ENCODE peak calls at places on chromosomes 11 and 22, in nine cellular contexts. H is foreskin fibroblast, V is lower lobe of right lung, A is tibial artery, N is heart right ventricle, I is HL-60, B is dorsolateral prefrontal cortex, P is fibroblast of lung, E is neural progenitor cell. D is an unnamed sample.

GRCh38 chr11:1221848-1222311 is 986 bp upstream of the MUC5B start:
- DNase-seq in V (peak; percentile 38), H (no peak), E (no peak), A (no peak), I (no peak), P (no peak), B (no peak), N (no peak), D (no peak)

GRCh38 chr22:22942511-22943329 is 55.1 kb downstream of the IGLL5 start:
- DNase-seq in N (peak; percentile 52), P (peak; percentile 56), E (peak; percentile 90), B (peak; percentile 35), A (peak; percentile 30), I (peak; percentile 77), H (peak; percentile 64), V (peak; percentile 71), D (no peak)

GRCh38 chr11:128886401-128887119 is 4.6 kb upstream of the KCNJ5 start:
- DNase-seq in E (peak; percentile 54), H (no peak), V (no peak), A (no peak), B (no peak), N (no peak), P (no peak), I (no peak), D (no peak)

GRCh38 chr22:17743661-17744411 is 30.4 kb downstream of the BID start:
- DNase-seq in H (no peak), B (no peak), V (no peak), P (no peak), I (no peak), E (peak; percentile 33), N (no peak), A (no peak), D (no peak)

GRCh38 chr11:123137496-123138270 is 57.4 kb downstream of the CLMP start:
- DNase-seq in H (peak; percentile 95), E (peak; percentile 75), A (peak; percentile 83), P (peak; percentile 88), I (no peak), B (no peak), V (peak; percentile 74), N (peak; percentile 79), D (no peak)

GRCh38 chr11:60502221-60502775 is 9.7 kb downstream of the MS4A12 start:
- DNase-seq in E (no peak), A (no peak), N (no peak), H (no peak), P (no peak), I (no peak), B (no peak), V (no peak), D (no peak)

GRCh38 chr22:41885116-41885515 is 29.8 kb downstream of the SHISA8 start:
- DNase-seq in I (no peak), B (no peak), H (no peak), P (no peak), N (no peak), E (no peak), V (no peak), A (no peak), D (no peak)

GRCh38 chr11:117426297-117426685 is 98.6 kb downstream of the CEP164 start:
- DNase-seq in A (peak; percentile 40), N (peak; percentile 51), H (peak; percentile 75), B (peak; percentile 73), E (peak; percentile 92), V (peak; percentile 73), P (peak; percentile 39), I (no peak), D (peak; percentile 1)

GRCh38 chr11:101860694-101861371 is 54.0 kb upstream of the CEP126 start:
- DNase-seq in N (peak; percentile 28), V (no peak), E (peak; percentile 78), P (peak; percentile 82), B (no peak), A (peak; percentile 26), I (no peak), H (peak; percentile 82), D (no peak)

GRCh38 chr11:94834931-94835330 is 66.8 kb downstream of the AMOTL1 start:
- DNase-seq in I (no peak), N (no peak), H (peak; percentile 35), B (no peak), A (no peak), E (no peak), P (peak; percentile 59), V (no peak), D (no peak)

GRCh38 chr11:23789200-23789853 is 707.5 kb upstream of the LUZP2 start:
- DNase-seq in H (no peak), B (no peak), A (no peak), I (no peak), E (no peak), P (no peak), V (no peak), N (no peak), D (no peak)

GRCh38 chr22:39095971-39096370 is 1.1 kb upstream of the APOBEC3H start:
- DNase-seq in E (no peak), P (no peak), H (no peak), B (no peak), V (no peak), N (no peak), I (no peak), A (no peak), D (no peak)

GRCh38 chr22:44738347-44738715 is 14.0 kb upstream of the ARHGAP8 start:
- DNase-seq in H (no peak), I (no peak), V (no peak), N (no peak), B (no peak), A (no peak), E (no peak), P (no peak), D (no peak)

GRCh38 chr11:69356703-69357457 is 62.9 kb downstream of the MYEOV start:
- DNase-seq in N (peak; percentile 1), P (no peak), A (no peak), H (no peak), E (no peak), I (no peak), V (peak; percentile 41), B (no peak), D (no peak)

GRCh38 chr11:73734996-73735395 is 25.9 kb downstream of the RAB6A start:
- DNase-seq in N (no peak), V (no peak), I (no peak), P (no peak), H (no peak), E (no peak), B (no peak), A (no peak), D (no peak)

GRCh38 chr11:76824083-76824939 is 36.4 kb upstream of the ACER3 start:
- DNase-seq in I (no peak), A (no peak), H (peak; percentile 53), P (no peak), E (no peak), N (peak; percentile 40), B (no peak), V (no peak), D (no peak)

GRCh38 chr11:115869780-115870431 is 365.7 kb upstream of the CADM1 start:
- DNase-seq in E (peak; percentile 59), N (no peak), H (no peak), P (peak; percentile 55), V (no peak), I (no peak), A (no peak), B (no peak), D (no peak)

GRCh38 chr11:61102667-61103491 is 590 bp downstream of the CD5 start:
- DNase-seq in A (no peak), N (no peak), B (no peak), I (no peak), E (no peak), V (no peak), P (no peak), H (no peak), D (no peak)

GRCh38 chr11:89521792-89522191 is 30.6 kb upstream of the NOX4 start:
- DNase-seq in V (no peak), I (no peak), E (no peak), A (no peak), N (no peak), H (no peak), P (no peak), B (no peak), D (no peak)

GRCh38 chr11:26947904-26948639 is 45.8 kb upstream of the FIBIN start:
- DNase-seq in H (peak; percentile 68), A (no peak), V (no peak), N (no peak), I (no peak), P (no peak), E (peak; percentile 13), B (no peak), D (no peak)
- TF ChIP-seq CTCF in H (no peak), A (no peak), V (no peak), N (no peak), I (no peak), P (no peak), E (no peak), B (no peak), D (no peak)

GRCh38 chr11:64395545-64396078 is 36.6 kb downstream of the RPS6KA4 start:
- DNase-seq in A (peak; percentile 36), H (no peak), B (no peak), P (no peak), I (no peak), V (no peak), N (no peak), E (no peak), D (no peak)

GRCh38 chr11:64400096-64400495 is 41.1 kb downstream of the RPS6KA4 start:
- DNase-seq in V (no peak), N (no peak), A (no peak), E (no peak), I (no peak), B (no peak), H (peak; percentile 34), P (peak; percentile 18), D (no peak)

GRCh38 chr11:64400667-64401066 is 41.7 kb downstream of the RPS6KA4 start:
- DNase-seq in E (no peak), P (no peak), I (no peak), H (no peak), N (no peak), B (no peak), V (no peak), A (no peak), D (no peak)

GRCh38 chr11:64391839-64392238 is 32.9 kb downstream of the RPS6KA4 start:
- DNase-seq in V (no peak), P (no peak), H (no peak), E (no peak), N (no peak), A (no peak), B (no peak), I (no peak), D (no peak)

GRCh38 chr11:64396079-64396591 is 37.2 kb downstream of the RPS6KA4 start:
- DNase-seq in N (no peak), A (no peak), B (peak; percentile 33), V (no peak), H (no peak), E (peak; percentile 54), I (no peak), P (no peak), D (no peak)
- H3K4me3 ChIP-seq in N (no peak overlapping the region), A (no peak overlapping the region), B (no peak overlapping the region), V (peak overlapping the region; percentile 1), H (no peak overlapping the region), E (peak overlapping the region; percentile 6), I (no peak overlapping the region), P (no peak overlapping the region), D (no peak overlapping the region)

GRCh38 chr11:66311965-66312548 is 4.8 kb downstream of the CD248 start:
- DNase-seq in A (peak; percentile 91), N (peak; percentile 93), H (peak; percentile 97), E (peak; percentile 97), B (peak; percentile 92), P (peak; percentile 94), I (peak; percentile 79), V (peak; percentile 96), D (peak; percentile 35)
- TF ChIP-seq CTCF in A (peak; percentile 89), N (peak; percentile 98), H (peak; percentile 92), E (peak; percentile 94), B (peak; percentile 81), P (peak; percentile 86), I (no peak), V (peak; percentile 90), D (no peak)

GRCh38 chr11:120212926-120213325 is 2.1 kb downstream of the OAF start:
- DNase-seq in A (no peak), N (no peak), E (peak; percentile 40), H (peak; percentile 17), V (no peak), I (no peak), B (no peak), P (no peak), D (no peak)
- H3K4me3 ChIP-seq in A (peak overlapping the region; percentile 77), N (peak overlapping the region; percentile 75), E (no peak overlapping the region), H (peak overlapping the region; percentile 78), V (peak overlapping the region; percentile 69), I (no peak overlapping the region), B (no peak overlapping the region), P (peak overlapping the region; percentile 79), D (peak overlapping the region; percentile 94)

D was measured in epithelial cell of proximal tubule.